ENCODE peak calls at places on chromosome 15, in five cellular contexts. G, O, M, P and N are unnamed samples.

GRCh38 chr15:60957111-60957510 is 272.0 kb downstream of the RORA start:
- DNase-seq in O (no peak), M (no peak), G (no peak), P (no peak), N (no peak)

GRCh38 chr15:75174736-75175135 is 26.9 kb upstream of the C15orf39 start:
- DNase-seq in P (no peak), G (no peak), M (no peak), O (no peak), N (no peak)

GRCh38 chr15:63833246-63833696 is 477 bp downstream of the HERC1 start:
- DNase-seq in O (no peak), P (peak), M (peak), G (no peak), N (peak)

GRCh38 chr15:65847977-65848376 is 21.3 kb upstream of the RAB11A start:
- DNase-seq in O (no peak), P (no peak), G (no peak), M (no peak), N (no peak)

GRCh38 chr15:69090197-69090948 is 70.1 kb upstream of the GLCE start:
- DNase-seq in M (no peak), G (no peak), P (peak), O (no peak), N (peak)

GRCh38 chr15:83653639-83654378 is at the start of gene ADAMTSL3:
- DNase-seq in P (peak), M (peak), O (peak), G (no peak), N (peak)

GRCh38 chr15:48962662-48963523 is 826 bp downstream of the SHC4 start:
- DNase-seq in G (no peak), M (peak), P (peak), O (peak), N (peak)

GRCh38 chr15:82595203-82595602 is 52.0 kb downstream of the CPEB1 start:
- DNase-seq in M (no peak), O (no peak), G (no peak), P (no peak), N (no peak)

GRCh38 chr15:97600190-97600589 is 360.3 kb upstream of the ARRDC4 start:
- DNase-seq in P (no peak), G (no peak), M (no peak), O (no peak), N (no peak)

GRCh38 chr15:77975332-77976119 is 102.0 kb downstream of the TBC1D2B start:
- DNase-seq in P (no peak), G (no peak), O (peak), M (no peak), N (no peak)

GRCh38 chr15:25058080-25058785 is 103.4 kb downstream of the SNRPN start:
- DNase-seq in M (no peak), G (no peak), P (no peak), O (peak), N (no peak)

GRCh38 chr15:88748651-88749050 is 54.6 kb upstream of the ACAN start:
- DNase-seq in P (no peak), M (no peak), G (no peak), O (no peak), N (no peak)

GRCh38 chr15:67030036-67030762 is 35.2 kb upstream of the SMAD3 start:
- DNase-seq in M (no peak), O (no peak), G (no peak), P (no peak), N (no peak)

GRCh38 chr15:59432389-59432788 is 5.6 kb upstream of the FAM81A start:
- DNase-seq in O (no peak), M (no peak), G (no peak), P (no peak), N (no peak)

GRCh38 chr15:63065262-63066234 is 23.0 kb downstream of the TPM1 start:
- DNase-seq in O (no peak), M (no peak), G (no peak), P (no peak), N (no peak)

GRCh38 chr15:41941644-41942415 is 30.5 kb downstream of the EHD4 start:
- DNase-seq in O (no peak), G (no peak), M (no peak), P (no peak), N (peak)

GRCh38 chr15:72176155-72176554 is 21.4 kb downstream of the GRAMD2A start:
- DNase-seq in P (no peak), M (no peak), O (no peak), G (no peak), N (no peak)

GRCh38 chr15:69713726-69714559 is 261.3 kb downstream of the RPLP1 start:
- DNase-seq in O (no peak), G (no peak), P (no peak), M (no peak), N (no peak)

GRCh38 chr15:78840661-78841060 is 29.4 kb upstream of the ADAMTS7 start:
- DNase-seq in P (peak), O (no peak), G (no peak), M (peak), N (peak)

GRCh38 chr15:48031466-48031865 is 89.3 kb upstream of the SLC24A5 start:
- DNase-seq in O (no peak), P (no peak), G (no peak), M (no peak), N (no peak)

GRCh38 chr15:92617197-92618037 is 38.2 kb downstream of the FAM174B start:
- DNase-seq in P (peak), G (no peak), O (peak), M (peak), N (peak)

GRCh38 chr15:91345761-91346160 is 245.7 kb downstream of the SV2B start:
- DNase-seq in O (no peak), P (no peak), G (no peak), M (no peak), N (no peak)

GRCh38 chr15:59150185-59150584 is 45.2 kb downstream of the CCNB2 start:
- DNase-seq in O (no peak), G (no peak), M (no peak), P (no peak), N (no peak)

GRCh38 chr15:35697549-35698299 is 151.8 kb upstream of the DPH6 start:
- DNase-seq in M (peak), O (peak), P (peak), G (no peak), N (peak)

GRCh38 chr15:27844018-27844666 is 255.0 kb downstream of the OCA2 start:
- DNase-seq in O (no peak), M (no peak), G (no peak), P (peak), N (peak)

GRCh38 chr15:58738051-58738707 is 11.3 kb downstream of the ADAM10 start:
- DNase-seq in O (no peak), G (no peak), M (no peak), P (peak), N (no peak)

GRCh38 chr15:45328663-45329062 is 49.7 kb downstream of the GATM start:
- DNase-seq in P (no peak), M (no peak), O (no peak), G (no peak), N (no peak)